ENCODE peak calls at places on chromosomes 1 and 21, in five cellular contexts. R is NCI-H2029 treated with DMSO at 0.1 percent for 48 hours; I is stimulated activated CD8-positive, alpha-beta memory T cell treated with anti-CD3 and anti-CD28 coated beads, Interleukin-12 subunit alpha, Interleukin-12 subunit beta, amount 100 ng/mL, for 1 hour; L is SK-MEL-5; X is GM20000. P is an unnamed sample.
A peak's percentile ranks its signal among the peaks of the same experiment; 100 is the strongest.

GRCh38 chr1:209397910-209398309 is 185.6 kb upstream of the CAMK1G start:
- DNase-seq in R (no peak), I (no peak), L (no peak), X (no peak), P (no peak)

GRCh38 chr1:193113258-193113991 is 8.2 kb upstream of the GLRX2 start:
- DNase-seq in R (no peak), I (no peak), L (no peak), X (no peak), P (no peak)

GRCh38 chr21:42568377-42568776 is 54.7 kb downstream of the SLC37A1 start:
- DNase-seq in R (no peak), I (no peak), L (no peak), X (no peak), P (no peak)

GRCh38 chr1:108644984-108645383 is 15.9 kb downstream of the HENMT1 start:
- DNase-seq in R (no peak), I (no peak), L (no peak), X (no peak), P (no peak)

GRCh38 chr1:7420706-7421105 is 350.4 kb upstream of the VAMP3 start:
- DNase-seq in R (no peak), I (no peak), L (no peak), X (no peak), P (no peak)

GRCh38 chr1:174680101-174680500 is 232.3 kb downstream of the GPR52 start:
- DNase-seq in R (no peak), I (no peak), L (no peak), X (no peak), P (peak; percentile 9)

GRCh38 chr1:9321480-9321849 is 28.8 kb downstream of the SPSB1 start:
- DNase-seq in R (no peak), I (no peak), L (peak; percentile 33), X (no peak), P (no peak)

GRCh38 chr1:36385410-36386261 is at the start of gene STK40:
- DNase-seq in R (peak; percentile 96), I (peak; percentile 97), L (peak; percentile 99), X (peak; percentile 97), P (peak; percentile 100)

GRCh38 chr1:20169932-20170331 is 16.0 kb upstream of the UBXN10 start:
- DNase-seq in R (no peak), I (no peak), L (no peak), X (no peak), P (no peak)

GRCh38 chr1:30929135-30929889 is 20.8 kb upstream of the SDC3 start:
- DNase-seq in R (no peak), I (no peak), L (peak; percentile 75), X (peak; percentile 62), P (no peak)

GRCh38 chr1:152001631-152002584 is 8.2 kb upstream of the S100A10 start:
- DNase-seq in R (peak; percentile 31), I (peak; percentile 61), L (peak; percentile 95), X (peak; percentile 64), P (peak; percentile 71)

GRCh38 chr1:169809370-169810095 is 14.8 kb upstream of the METTL18 start:
- DNase-seq in R (no peak), I (no peak), L (peak; percentile 61), X (peak; percentile 28), P (no peak)

GRCh38 chr1:61853545-61853944 is 111.3 kb downstream of the PATJ start:
- DNase-seq in R (no peak), I (no peak), L (peak; percentile 58), X (no peak), P (no peak)

GRCh38 chr1:34597877-34598514 is 156.9 kb upstream of the GJB5 start:
- DNase-seq in R (peak; percentile 70), I (no peak), L (peak; percentile 75), X (peak; percentile 77), P (peak; percentile 76)

GRCh38 chr1:50103615-50104081 is 5.1 kb upstream of the ELAVL4 start:
- DNase-seq in R (no peak), I (no peak), L (peak; percentile 70), X (no peak), P (peak; percentile 26)

GRCh38 chr1:45442272-45442671 is 48.7 kb downstream of the TESK2 start:
- DNase-seq in R (no peak), I (no peak), L (peak; percentile 84), X (no peak), P (no peak)

GRCh38 chr1:245587435-245588105 is 432.8 kb downstream of the KIF26B start:
- DNase-seq in R (no peak), I (no peak), L (no peak), X (no peak), P (no peak)

GRCh38 chr1:50735443-50735842 is 224.6 kb downstream of the FAF1 start:
- DNase-seq in R (no peak), I (no peak), L (peak; percentile 51), X (peak; percentile 20), P (no peak)

GRCh38 chr21:32143222-32143939 is 135.5 kb downstream of the MIS18A start:
- DNase-seq in R (no peak), I (no peak), L (peak; percentile 3), X (no peak), P (no peak)

GRCh38 chr1:245874942-245875580 is 632.0 kb downstream of the SMYD3 start:
- DNase-seq in R (peak; percentile 68), I (no peak), L (no peak), X (no peak), P (peak; percentile 96)

GRCh38 chr1:185853739-185854138 is 119.5 kb downstream of the HMCN1 start:
- DNase-seq in R (no peak), I (no peak), L (peak; percentile 44), X (no peak), P (no peak)

GRCh38 chr1:66033781-66034180 is 241.1 kb downstream of the PDE4B start:
- DNase-seq in R (no peak), I (no peak), L (no peak), X (no peak), P (no peak)

GRCh38 chr1:153353226-153353947 is 4.3 kb upstream of the S100A9 start:
- DNase-seq in R (no peak), I (no peak), L (peak; percentile 44), X (peak; percentile 42), P (no peak)

GRCh38 chr21:43193651-43194302 is 25.0 kb downstream of the CRYAA start:
- DNase-seq in R (no peak), I (no peak), L (no peak), X (no peak), P (no peak)

GRCh38 chr21:37266515-37267221 is 466 bp downstream of the VPS26C start:
- DNase-seq in R (peak; percentile 45), I (peak; percentile 17), L (peak; percentile 22), X (no peak), P (no peak)

GRCh38 chr1:197924516-197925123 is 7.4 kb downstream of the LHX9 start:
- DNase-seq in R (no peak), I (no peak), L (peak; percentile 74), X (peak; percentile 46), P (no peak)

GRCh38 chr21:31354122-31354521 is 10.1 kb upstream of the TIAM1 start:
- DNase-seq in R (no peak), I (no peak), L (no peak), X (no peak), P (no peak)

GRCh38 chr1:173871091-173871490 is 2.9 kb downstream of the ZBTB37 start:
- DNase-seq in R (no peak), I (no peak), L (no peak), X (no peak), P (no peak)

GRCh38 chr1:86105533-86105866 is 51.1 kb downstream of the COL24A1 start:
- DNase-seq in R (no peak), I (no peak), L (no peak), X (no peak), P (no peak)

GRCh38 chr1:57310992-57311790 is 112.7 kb downstream of the DAB1 start:
- DNase-seq in R (no peak), I (no peak), L (no peak), X (no peak), P (no peak)

GRCh38 chr1:213464786-213465460 is 413.9 kb downstream of the RPS6KC1 start:
- DNase-seq in R (no peak), I (no peak), L (no peak), X (no peak), P (no peak)

GRCh38 chr1:97433520-97434175 is 487.2 kb downstream of the DPYD start:
- DNase-seq in R (no peak), I (no peak), L (no peak), X (no peak), P (no peak)

GRCh38 chr1:27108588-27108987 is 46.3 kb downstream of the SLC9A1 start:
- DNase-seq in R (no peak), I (no peak), L (no peak), X (no peak), P (no peak)

P was measured in DMS153.